ENCODE peak calls at places on chromosomes 6 and 20, in eight cellular contexts. One of them, this sample, is unnamed.
A peak's percentile ranks its signal among the peaks of the same experiment; 100 is the strongest.

GRCh38 chr6:52115145-52115741 is 27.8 kb upstream of the PKHD1 start:
- DNase-seq in esophagus squamous epithelium: no peak
- DNase-seq in tibial artery: no peak
- DNase-seq in GM23248: no peak
- DNase-seq in body of pancreas: no peak
- DNase-seq in caudate nucleus: no peak
- DNase-seq in neuronal stem cell: no peak
- DNase-seq in left lung: no peak
- DNase-seq in this sample: no peak

GRCh38 chr6:75272145-75272840 is 12.3 kb downstream of the TMEM30A start:
- DNase-seq in esophagus squamous epithelium: no peak
- DNase-seq in tibial artery: no peak
- DNase-seq in GM23248: peak; percentile 26
- DNase-seq in body of pancreas: peak; percentile 22
- DNase-seq in caudate nucleus: no peak
- DNase-seq in neuronal stem cell: no peak
- DNase-seq in left lung: no peak
- DNase-seq in this sample: peak; percentile 82

GRCh38 chr20:19403549-19403948 is 191.1 kb downstream of the SLC24A3 start:
- DNase-seq in esophagus squamous epithelium: no peak
- DNase-seq in tibial artery: no peak
- DNase-seq in GM23248: no peak
- DNase-seq in body of pancreas: no peak
- DNase-seq in caudate nucleus: no peak
- DNase-seq in neuronal stem cell: no peak
- DNase-seq in left lung: no peak
- DNase-seq in this sample: no peak

GRCh38 chr20:10728873-10729670 is 55.3 kb upstream of the JAG1 start:
- DNase-seq in esophagus squamous epithelium: no peak
- DNase-seq in tibial artery: no peak
- DNase-seq in GM23248: peak; percentile 21
- DNase-seq in body of pancreas: no peak
- DNase-seq in caudate nucleus: no peak
- DNase-seq in neuronal stem cell: no peak
- DNase-seq in left lung: no peak
- DNase-seq in this sample: peak; percentile 78

GRCh38 chr20:25313608-25314007 is 65.7 kb downstream of the PYGB start:
- DNase-seq in esophagus squamous epithelium: no peak
- DNase-seq in tibial artery: no peak
- DNase-seq in GM23248: no peak
- DNase-seq in body of pancreas: no peak
- DNase-seq in caudate nucleus: no peak
- DNase-seq in neuronal stem cell: no peak
- DNase-seq in left lung: no peak
- DNase-seq in this sample: no peak

GRCh38 chr6:37972994-37973757 is 153.6 kb downstream of the ZFAND3 start:
- DNase-seq in esophagus squamous epithelium: no peak
- DNase-seq in tibial artery: no peak
- DNase-seq in GM23248: peak; percentile 31
- DNase-seq in body of pancreas: no peak
- DNase-seq in caudate nucleus: no peak
- DNase-seq in neuronal stem cell: no peak
- DNase-seq in left lung: no peak
- DNase-seq in this sample: peak; percentile 64

GRCh38 chr6:142946924-142947701 is 2.1 kb upstream of the HIVEP2 start:
- DNase-seq in esophagus squamous epithelium: no peak
- DNase-seq in tibial artery: peak; percentile 81
- DNase-seq in GM23248: peak; percentile 89
- DNase-seq in body of pancreas: peak; percentile 94
- DNase-seq in caudate nucleus: peak; percentile 52
- DNase-seq in neuronal stem cell: peak; percentile 39
- DNase-seq in left lung: peak; percentile 94
- DNase-seq in this sample: peak; percentile 42

GRCh38 chr20:32400476-32400875 is 42.3 kb downstream of the ASXL1 start:
- DNase-seq in esophagus squamous epithelium: no peak
- DNase-seq in tibial artery: no peak
- DNase-seq in GM23248: no peak
- DNase-seq in body of pancreas: no peak
- DNase-seq in caudate nucleus: no peak
- DNase-seq in neuronal stem cell: no peak
- DNase-seq in left lung: no peak
- DNase-seq in this sample: no peak

GRCh38 chr6:39517763-39518162 is 195.3 kb upstream of the KCNK16 start:
- DNase-seq in esophagus squamous epithelium: no peak
- DNase-seq in tibial artery: no peak
- DNase-seq in GM23248: peak; percentile 63
- DNase-seq in body of pancreas: no peak
- DNase-seq in caudate nucleus: no peak
- DNase-seq in neuronal stem cell: no peak
- DNase-seq in left lung: no peak
- DNase-seq in this sample: peak; percentile 28

GRCh38 chr6:54515013-54515412 is 206.8 kb downstream of the TINAG start:
- DNase-seq in esophagus squamous epithelium: no peak
- DNase-seq in tibial artery: no peak
- DNase-seq in GM23248: no peak
- DNase-seq in body of pancreas: no peak
- DNase-seq in caudate nucleus: no peak
- DNase-seq in neuronal stem cell: no peak
- DNase-seq in left lung: no peak
- DNase-seq in this sample: peak; percentile 8

GRCh38 chr6:131122007-131122406 is 13.3 kb upstream of the AKAP7 start:
- DNase-seq in esophagus squamous epithelium: no peak
- DNase-seq in tibial artery: no peak
- DNase-seq in GM23248: peak; percentile 43
- DNase-seq in body of pancreas: no peak
- DNase-seq in caudate nucleus: no peak
- DNase-seq in neuronal stem cell: no peak
- DNase-seq in left lung: no peak
- DNase-seq in this sample: no peak

DNA sequence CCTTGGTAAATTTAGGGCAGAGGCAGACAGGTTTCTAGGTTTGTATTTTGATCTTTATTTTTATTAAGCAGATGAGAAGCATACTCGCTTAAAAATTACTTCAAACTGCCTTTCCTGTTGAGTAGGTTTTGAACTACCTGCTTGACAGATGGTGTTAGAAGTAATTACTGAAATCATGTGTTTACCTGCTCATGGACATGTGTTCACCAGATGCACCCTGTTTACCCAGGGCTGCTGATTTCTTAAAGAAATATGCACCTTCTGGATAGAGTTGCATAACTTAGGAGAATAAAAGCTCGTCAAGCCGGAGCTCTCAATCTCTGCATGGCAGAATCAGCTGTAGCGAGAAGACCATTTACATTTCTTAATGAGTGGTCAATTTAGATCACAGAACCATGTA is 165.1 kb downstream of the CDKAL1 start:
- DNase-seq in esophagus squamous epithelium: no peak
- DNase-seq in tibial artery: no peak
- DNase-seq in GM23248: no peak
- DNase-seq in body of pancreas: peak; percentile 61
- DNase-seq in caudate nucleus: no peak
- DNase-seq in neuronal stem cell: no peak
- DNase-seq in left lung: no peak
- DNase-seq in this sample: no peak
- H3K27ac ChIP-seq in esophagus squamous epithelium: peak overlapping the region; percentile 45
- H3K27ac ChIP-seq in tibial artery: no peak overlapping the region
- H3K27ac ChIP-seq in GM23248: no peak overlapping the region
- H3K27ac ChIP-seq in body of pancreas: no peak overlapping the region
- H3K27ac ChIP-seq in caudate nucleus: no peak overlapping the region
- H3K27ac ChIP-seq in neuronal stem cell: no peak overlapping the region
- H3K27ac ChIP-seq in left lung: no peak overlapping the region
- H3K27ac ChIP-seq in this sample: no peak overlapping the region

GRCh38 chr6:31559606-31559957 is 12.2 kb downstream of the NFKBIL1 start:
- DNase-seq in esophagus squamous epithelium: no peak
- DNase-seq in tibial artery: no peak
- DNase-seq in GM23248: no peak
- DNase-seq in body of pancreas: no peak
- DNase-seq in caudate nucleus: no peak
- DNase-seq in neuronal stem cell: no peak
- DNase-seq in left lung: no peak
- DNase-seq in this sample: no peak
- H3K27ac ChIP-seq in esophagus squamous epithelium: peak overlapping the region; percentile 58
- H3K27ac ChIP-seq in tibial artery: no peak overlapping the region
- H3K27ac ChIP-seq in GM23248: peak overlapping the region; percentile 58
- H3K27ac ChIP-seq in body of pancreas: no peak overlapping the region
- H3K27ac ChIP-seq in caudate nucleus: peak overlapping the region; percentile 79
- H3K27ac ChIP-seq in neuronal stem cell: no peak overlapping the region
- H3K27ac ChIP-seq in left lung: peak overlapping the region; percentile 95
- H3K27ac ChIP-seq in this sample: peak overlapping the region; percentile 27

GRCh38 chr20:17681741-17682102 is 320 bp downstream of the RRBP1 start:
- DNase-seq in esophagus squamous epithelium: no peak
- DNase-seq in tibial artery: no peak
- DNase-seq in GM23248: no peak
- DNase-seq in body of pancreas: no peak
- DNase-seq in caudate nucleus: no peak
- DNase-seq in neuronal stem cell: no peak
- DNase-seq in left lung: no peak
- DNase-seq in this sample: no peak

GRCh38 chr20:17684077-17684888 is 2.2 kb upstream of the RRBP1 start:
- DNase-seq in esophagus squamous epithelium: no peak
- DNase-seq in tibial artery: no peak
- DNase-seq in GM23248: no peak
- DNase-seq in body of pancreas: peak; percentile 68
- DNase-seq in caudate nucleus: no peak
- DNase-seq in neuronal stem cell: no peak
- DNase-seq in left lung: no peak
- DNase-seq in this sample: no peak

GRCh38 chr20:17683218-17684076 is 1.4 kb upstream of the RRBP1 start:
- DNase-seq in esophagus squamous epithelium: no peak
- DNase-seq in tibial artery: no peak
- DNase-seq in GM23248: no peak
- DNase-seq in body of pancreas: peak; percentile 40
- DNase-seq in caudate nucleus: no peak
- DNase-seq in neuronal stem cell: no peak
- DNase-seq in left lung: no peak
- DNase-seq in this sample: no peak

GRCh38 chr20:17682103-17682888 is at the start of gene RRBP1:
- DNase-seq in esophagus squamous epithelium: peak; percentile 96
- DNase-seq in tibial artery: peak; percentile 98
- DNase-seq in GM23248: peak; percentile 99
- DNase-seq in body of pancreas: peak; percentile 98
- DNase-seq in caudate nucleus: peak; percentile 99
- DNase-seq in neuronal stem cell: peak; percentile 97
- DNase-seq in left lung: peak; percentile 98
- DNase-seq in this sample: peak; percentile 97

DNA sequence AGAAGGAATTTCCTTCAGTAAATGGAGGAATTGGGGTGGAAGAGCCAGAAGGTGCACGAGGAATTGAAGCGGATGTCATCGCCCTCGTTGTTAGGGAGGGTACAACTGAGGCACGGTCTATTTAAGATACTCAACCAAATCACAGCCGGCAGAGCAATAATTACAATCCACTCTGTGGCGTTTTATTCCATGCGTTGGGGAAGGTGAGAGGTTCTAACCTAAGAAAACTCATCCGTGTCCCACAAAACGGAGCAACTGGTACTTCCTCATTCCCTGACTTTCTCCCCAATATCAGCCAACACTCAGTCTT is 802 bp upstream of the RRBP1 start:
- DNase-seq in esophagus squamous epithelium: no peak
- DNase-seq in tibial artery: no peak
- DNase-seq in GM23248: no peak
- DNase-seq in body of pancreas: no peak
- DNase-seq in caudate nucleus: no peak
- DNase-seq in neuronal stem cell: no peak
- DNase-seq in left lung: no peak
- DNase-seq in this sample: no peak
- H3K27ac ChIP-seq in esophagus squamous epithelium: peak overlapping the region; percentile 99
- H3K27ac ChIP-seq in tibial artery: peak overlapping the region; percentile 51
- H3K27ac ChIP-seq in GM23248: no peak overlapping the region
- H3K27ac ChIP-seq in body of pancreas: peak overlapping the region; percentile 89
- H3K27ac ChIP-seq in caudate nucleus: peak overlapping the region; percentile 55
- H3K27ac ChIP-seq in neuronal stem cell: no peak overlapping the region
- H3K27ac ChIP-seq in left lung: peak overlapping the region; percentile 97
- H3K27ac ChIP-seq in this sample: peak overlapping the region; percentile 52

GRCh38 chr6:140320081-140320798 is 945.8 kb upstream of the CITED2 start:
- DNase-seq in esophagus squamous epithelium: no peak
- DNase-seq in tibial artery: no peak
- DNase-seq in GM23248: no peak
- DNase-seq in body of pancreas: no peak
- DNase-seq in caudate nucleus: no peak
- DNase-seq in neuronal stem cell: no peak
- DNase-seq in left lung: no peak
- DNase-seq in this sample: peak; percentile 14
- H3K27ac ChIP-seq in esophagus squamous epithelium: peak overlapping the region; percentile 15
- H3K27ac ChIP-seq in tibial artery: no peak overlapping the region
- H3K27ac ChIP-seq in GM23248: no peak overlapping the region
- H3K27ac ChIP-seq in body of pancreas: no peak overlapping the region
- H3K27ac ChIP-seq in caudate nucleus: no peak overlapping the region
- H3K27ac ChIP-seq in neuronal stem cell: no peak overlapping the region
- H3K27ac ChIP-seq in left lung: peak overlapping the region; percentile 68
- H3K27ac ChIP-seq in this sample: no peak overlapping the region

GRCh38 chr20:36017034-36017951 is 48.9 kb downstream of the CNBD2 start:
- DNase-seq in esophagus squamous epithelium: no peak
- DNase-seq in tibial artery: no peak
- DNase-seq in GM23248: peak; percentile 73
- DNase-seq in body of pancreas: peak; percentile 67
- DNase-seq in caudate nucleus: no peak
- DNase-seq in neuronal stem cell: no peak
- DNase-seq in left lung: no peak
- DNase-seq in this sample: peak; percentile 59
- H3K27ac ChIP-seq in esophagus squamous epithelium: peak overlapping the region; percentile 23
- H3K27ac ChIP-seq in tibial artery: peak overlapping the region; percentile 28
- H3K27ac ChIP-seq in GM23248: no peak overlapping the region
- H3K27ac ChIP-seq in body of pancreas: peak overlapping the region; percentile 69
- H3K27ac ChIP-seq in caudate nucleus: peak overlapping the region; percentile 26
- H3K27ac ChIP-seq in neuronal stem cell: no peak overlapping the region
- H3K27ac ChIP-seq in left lung: no peak overlapping the region
- H3K27ac ChIP-seq in this sample: peak overlapping the region; percentile 61

GRCh38 chr6:125835221-125835744 is 44.5 kb downstream of the NCOA7 start:
- DNase-seq in esophagus squamous epithelium: no peak
- DNase-seq in tibial artery: peak; percentile 49
- DNase-seq in GM23248: peak; percentile 73
- DNase-seq in body of pancreas: no peak
- DNase-seq in caudate nucleus: no peak
- DNase-seq in neuronal stem cell: no peak
- DNase-seq in left lung: no peak
- DNase-seq in this sample: peak; percentile 89
- H3K27ac ChIP-seq in esophagus squamous epithelium: peak overlapping the region; percentile 55
- H3K27ac ChIP-seq in tibial artery: peak overlapping the region; percentile 52
- H3K27ac ChIP-seq in GM23248: peak overlapping the region; percentile 57
- H3K27ac ChIP-seq in body of pancreas: no peak overlapping the region
- H3K27ac ChIP-seq in caudate nucleus: peak overlapping the region; percentile 4
- H3K27ac ChIP-seq in neuronal stem cell: no peak overlapping the region
- H3K27ac ChIP-seq in left lung: peak overlapping the region; percentile 72
- H3K27ac ChIP-seq in this sample: no peak overlapping the region

GRCh38 chr6:43678341-43678740 is 9.2 kb downstream of the MRPS18A start:
- DNase-seq in esophagus squamous epithelium: no peak
- DNase-seq in tibial artery: no peak
- DNase-seq in GM23248: no peak
- DNase-seq in body of pancreas: no peak
- DNase-seq in caudate nucleus: no peak
- DNase-seq in neuronal stem cell: no peak
- DNase-seq in left lung: no peak
- DNase-seq in this sample: no peak
- H3K27ac ChIP-seq in esophagus squamous epithelium: no peak overlapping the region
- H3K27ac ChIP-seq in tibial artery: no peak overlapping the region
- H3K27ac ChIP-seq in GM23248: no peak overlapping the region
- H3K27ac ChIP-seq in body of pancreas: no peak overlapping the region
- H3K27ac ChIP-seq in caudate nucleus: no peak overlapping the region
- H3K27ac ChIP-seq in neuronal stem cell: no peak overlapping the region
- H3K27ac ChIP-seq in left lung: no peak overlapping the region
- H3K27ac ChIP-seq in this sample: no peak overlapping the region